ENCODE peak calls at places on chromosome 16, in five cellular contexts. J is pancreas, R is tibial artery, C is choroid plexus epithelial cell, O is GM23338. W is an unnamed sample.

GRCh38 chr16:11406177-11406560 is 60.9 kb downstream of the RMI2 start:
- DNase-seq in J (no peak), R (no peak), C (no peak), O (no peak), W (no peak)

GRCh38 chr16:17927015-17927414 is 409.5 kb downstream of the NPIPA8 start:
- DNase-seq in J (no peak), R (no peak), C (no peak), O (no peak), W (no peak)

GRCh38 chr16:10022098-10022497 is 160.1 kb downstream of the GRIN2A start:
- DNase-seq in J (no peak), R (no peak), C (no peak), O (no peak), W (no peak)

GRCh38 chr16:68444058-68444657 is 4.2 kb downstream of the SMPD3 start:
- DNase-seq in J (peak; percentile 73), R (no peak), C (peak; percentile 57), O (peak; percentile 84), W (peak; percentile 57)

GRCh38 chr16:65728172-65728571 is 606.3 kb upstream of the CDH11 start:
- DNase-seq in J (no peak), R (no peak), C (no peak), O (peak; percentile 51), W (peak; percentile 18)

GRCh38 chr16:29784901-29785500 is 5.5 kb upstream of the KIF22 start:
- DNase-seq in J (peak; percentile 88), R (peak; percentile 83), C (peak; percentile 69), O (peak; percentile 97), W (peak; percentile 52)

GRCh38 chr16:76579277-76579676 is 302.1 kb downstream of the CNTNAP4 start:
- DNase-seq in J (no peak), R (no peak), C (no peak), O (peak; percentile 23), W (no peak)

GRCh38 chr16:17396762-17397498 is 73.8 kb downstream of the XYLT1 start:
- DNase-seq in J (peak; percentile 70), R (peak; percentile 79), C (peak; percentile 56), O (no peak), W (no peak)

GRCh38 chr16:74477226-74477625 is 55.9 kb upstream of the CLEC18B start:
- DNase-seq in J (no peak), R (no peak), C (no peak), O (no peak), W (no peak)

GRCh38 chr16:63613701-63614100 is 1508.2 kb downstream of the CDH11 start:
- DNase-seq in J (no peak), R (no peak), C (peak; percentile 4), O (no peak), W (peak; percentile 6)

GRCh38 chr16:67386861-67387455 is 6.3 kb downstream of the TPPP3 start:
- DNase-seq in J (no peak), R (no peak), C (no peak), O (no peak), W (no peak)

GRCh38 chr16:23235176-23235575 is 52.6 kb downstream of the SCNN1G start:
- DNase-seq in J (no peak), R (no peak), C (no peak), O (no peak), W (no peak)

GRCh38 chr16:69600202-69600601 is 34.4 kb downstream of the NFAT5 start:
- DNase-seq in J (no peak), R (no peak), C (no peak), O (no peak), W (no peak)

GRCh38 chr16:80599466-80599865 is 58.7 kb downstream of the DYNLRB2 start:
- DNase-seq in J (no peak), R (no peak), C (peak; percentile 57), O (no peak), W (no peak)

GRCh38 chr16:9499921-9500593 is 408.6 kb downstream of the HAPSTR1 start:
- DNase-seq in J (no peak), R (no peak), C (no peak), O (peak; percentile 71), W (no peak)

GRCh38 chr16:75251280-75252048 is at the start of gene BCAR1:
- DNase-seq in J (peak; percentile 96), R (peak; percentile 94), C (peak; percentile 88), O (peak; percentile 95), W (peak; percentile 89)

GRCh38 chr16:31138621-31139578 is 3.4 kb upstream of the PRSS8 start:
- DNase-seq in J (peak; percentile 93), R (no peak), C (peak; percentile 51), O (peak; percentile 69), W (peak; percentile 87)

GRCh38 chr16:67392301-67393059 is 818 bp downstream of the TPPP3 start:
- DNase-seq in J (no peak), R (peak; percentile 62), C (no peak), O (no peak), W (no peak)

GRCh38 chr16:2205104-2205966 is at the start of gene MLST8:
- DNase-seq in J (peak; percentile 95), R (peak; percentile 92), C (peak; percentile 90), O (peak; percentile 89), W (peak; percentile 84)

GRCh38 chr16:1494129-1494640 is 1.0 kb downstream of the TELO2 start:
- DNase-seq in J (peak; percentile 77), R (peak; percentile 81), C (peak; percentile 89), O (peak; percentile 56), W (peak; percentile 76)

GRCh38 chr16:23969468-23970297 is 133.9 kb downstream of the PRKCB start:
- DNase-seq in J (no peak), R (no peak), C (no peak), O (no peak), W (no peak)

GRCh38 chr16:51734220-51734619 is 583.1 kb upstream of the SALL1 start:
- DNase-seq in J (no peak), R (no peak), C (no peak), O (no peak), W (no peak)

GRCh38 chr16:12225282-12225681 is 248.7 kb downstream of the SNX29 start:
- DNase-seq in J (no peak), R (no peak), C (no peak), O (no peak), W (no peak)

GRCh38 chr16:81713796-81714195 is 65.3 kb upstream of the PLCG2 start:
- DNase-seq in J (no peak), R (no peak), C (no peak), O (peak; percentile 46), W (no peak)

DNA sequence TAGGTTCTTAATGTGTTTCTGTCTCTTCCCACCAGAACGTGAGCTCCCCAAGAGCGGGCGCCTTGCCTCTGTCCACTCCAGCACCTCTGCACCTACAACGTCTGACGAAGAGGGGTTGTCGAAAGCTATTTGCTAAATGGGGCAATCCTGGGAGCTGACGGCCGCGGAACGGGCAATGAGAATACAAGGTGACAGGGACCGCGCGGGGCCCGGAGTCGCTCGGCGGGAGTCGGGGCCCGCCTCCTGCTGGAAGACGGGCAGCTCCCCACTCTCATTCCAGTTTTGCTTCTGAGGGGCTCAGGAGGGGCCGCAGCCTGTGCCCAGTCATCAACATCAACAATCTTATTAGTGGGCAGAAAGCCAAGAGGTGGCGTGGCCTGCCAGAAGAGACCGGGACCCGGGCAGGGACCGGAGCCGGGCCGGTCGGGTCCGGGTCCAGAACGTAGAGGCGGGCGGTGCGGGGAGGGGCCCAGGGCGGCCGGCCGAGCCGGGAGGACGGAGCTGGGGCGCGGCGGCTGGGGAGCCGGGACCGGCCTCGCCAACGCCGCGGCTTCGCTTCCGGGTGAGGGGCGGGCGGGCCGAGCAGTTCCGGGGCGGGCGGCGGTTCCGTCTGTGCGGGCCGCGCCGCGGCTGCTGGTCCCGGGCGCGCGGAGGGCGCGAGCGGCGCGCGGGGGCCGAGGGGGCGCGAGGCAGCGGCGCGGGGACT is at the start of gene MOSMO:
- DNase-seq in J (peak; percentile 88), R (peak; percentile 82), C (peak; percentile 74), O (peak; percentile 87), W (peak; percentile 76)
- TF ChIP-seq CTCF in J (no peak), R (no peak), C (no peak), O (peak; percentile 1), W (no peak)

GRCh38 chr16:85475233-85475632 is 137.9 kb upstream of the GSE1 start:
- DNase-seq in J (no peak), R (no peak), C (no peak), O (no peak), W (peak; percentile 21)
- H3K4me3 ChIP-seq in J (no peak overlapping the region), R (no peak overlapping the region), C (no peak overlapping the region), O (no peak overlapping the region), W (no peak overlapping the region)

DNA sequence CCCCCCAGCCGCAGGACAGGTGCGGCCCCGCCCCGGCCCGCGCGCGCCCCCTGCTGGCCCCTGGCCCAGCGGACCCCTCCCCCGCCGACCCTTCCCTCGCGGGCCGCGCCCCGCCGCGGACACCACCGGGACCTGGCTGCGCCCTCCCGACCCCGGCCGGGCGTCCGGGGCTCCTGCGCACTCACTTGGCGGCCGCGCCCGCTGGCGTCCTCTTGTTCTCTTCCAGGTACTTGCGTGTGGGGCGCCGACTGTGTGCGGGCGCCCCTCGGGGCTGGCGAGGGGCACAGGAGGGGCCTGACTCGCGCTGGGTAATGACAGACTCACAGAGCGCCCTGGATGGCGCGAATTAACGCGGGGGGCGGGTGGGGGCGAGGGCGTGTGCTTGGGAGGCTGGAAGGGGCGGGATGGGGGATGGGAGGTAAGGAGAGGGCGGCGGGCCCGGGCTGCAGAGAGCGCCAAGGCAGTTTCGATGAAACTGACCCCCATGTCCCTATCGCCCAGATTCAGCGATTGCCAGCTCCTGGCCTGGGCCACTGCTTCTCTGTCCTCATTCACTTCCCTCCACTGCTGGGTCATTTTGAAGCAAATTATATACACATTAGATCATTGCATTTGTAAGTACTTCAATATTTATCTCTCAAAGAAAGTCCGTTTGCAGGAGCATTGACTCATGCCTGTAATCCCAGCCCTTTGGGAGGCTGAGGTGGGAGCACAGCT is 445 bp upstream of the DBNDD1 start:
- DNase-seq in J (no peak), R (no peak), C (peak; percentile 75), O (peak; percentile 86), W (peak; percentile 58)
- TF ChIP-seq CTCF in J (no peak), R (no peak), C (peak; percentile 7), O (peak; percentile 53), W (peak; percentile 4)

GRCh38 chr16:57802635-57803412 is 533 bp upstream of the KIFC3 start:
- DNase-seq in J (peak; percentile 67), R (no peak), C (peak; percentile 57), O (peak; percentile 54), W (peak; percentile 64)

GRCh38 chr16:57801098-57801855 is 1.0 kb downstream of the KIFC3 start:
- DNase-seq in J (peak; percentile 40), R (no peak), C (peak; percentile 78), O (peak; percentile 47), W (peak; percentile 61)

GRCh38 chr16:57803413-57803990 is 1.2 kb upstream of the KIFC3 start:
- DNase-seq in J (peak; percentile 32), R (no peak), C (no peak), O (peak; percentile 43), W (no peak)

GRCh38 chr16:57800213-57801097 is 1.8 kb downstream of the KIFC3 start:
- DNase-seq in J (peak; percentile 54), R (no peak), C (no peak), O (no peak), W (no peak)

DNA sequence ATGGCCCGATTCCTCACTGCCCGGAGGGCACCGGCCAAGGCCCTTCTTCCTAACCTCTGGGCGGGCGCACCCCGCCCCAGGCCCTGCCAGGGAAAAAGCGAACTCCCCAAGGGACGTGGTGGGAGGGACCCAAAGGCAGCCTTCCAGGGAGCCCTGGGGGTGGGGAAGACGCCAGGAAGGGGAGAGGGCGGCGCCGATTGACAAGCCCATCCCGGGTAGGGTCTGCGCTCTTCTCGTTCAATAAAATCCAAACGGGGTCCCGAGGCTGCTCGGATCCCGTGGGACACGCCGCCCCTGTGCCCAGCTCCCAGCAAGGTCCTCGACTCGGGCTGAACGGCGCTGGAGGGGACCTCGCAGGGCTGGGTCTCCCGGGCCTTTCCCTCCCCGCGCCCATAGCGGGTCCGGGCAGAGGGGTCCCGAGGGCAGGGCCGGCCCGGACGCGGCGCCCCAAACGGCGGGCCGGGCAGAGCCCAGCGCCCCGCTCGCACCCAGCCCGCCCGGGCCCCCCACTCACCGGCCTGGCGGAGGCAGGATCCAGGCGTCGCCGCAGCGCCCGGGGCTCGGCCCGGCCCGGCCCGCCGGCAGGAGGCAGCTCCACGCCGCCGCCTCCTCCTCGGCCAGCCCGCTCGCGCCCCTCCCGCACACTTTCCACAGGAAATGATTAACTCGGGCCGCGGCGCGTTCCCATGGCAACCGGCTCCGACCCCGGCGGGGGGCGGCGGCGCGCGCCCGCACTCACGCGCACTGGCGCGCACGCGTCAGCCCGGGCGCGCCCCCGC is at the start of gene KIFC3:
- DNase-seq in J (peak; percentile 96), R (peak; percentile 92), C (peak; percentile 85), O (peak; percentile 64), W (peak; percentile 69)
- H3K4me3 ChIP-seq in J (peak within 1 kb of the TSS; percentile 50), R (peak within 1 kb of the TSS; percentile 73), C (peak within 1 kb of the TSS; percentile 81), O (peak within 1 kb of the TSS; percentile 70), W (peak within 1 kb of the TSS; percentile 56)

W was measured in epithelial cell of esophagus.